ENCODE peak calls at places on chromosomes 2 and 18, in four cellular contexts. U, B, X and S are unnamed samples.

GRCh38 chr2:157476915-157477709 is 33.2 kb upstream of the CYTIP start:
- DNase-seq in U (no peak), B (no peak), X (no peak), S (no peak)

GRCh38 chr2:172909454-172909853 is 166.2 kb upstream of the MAP3K20 start:
- DNase-seq in U (no peak), B (no peak), X (no peak), S (no peak)

GRCh38 chr2:189047469-189047868 is 73.3 kb downstream of the COL3A1 start:
- DNase-seq in U (no peak), B (peak; percentile 24), X (no peak), S (no peak)

GRCh38 chr2:128086244-128086643 is 4.8 kb upstream of the UGGT1 start:
- DNase-seq in U (no peak), B (peak; percentile 49), X (no peak), S (no peak)

GRCh38 chr2:120605231-120605935 is 130.3 kb upstream of the GLI2 start:
- DNase-seq in U (no peak), B (no peak), X (no peak), S (no peak)

GRCh38 chr2:2636813-2637212 is 305.7 kb upstream of the MYT1L start:
- DNase-seq in U (no peak), B (no peak), X (no peak), S (peak; percentile 22)

GRCh38 chr2:227908266-227909054 is 37.0 kb downstream of the DAW1 start:
- DNase-seq in U (no peak), B (no peak), X (peak; percentile 20), S (no peak)

GRCh38 chr2:109594246-109594900 is 19.4 kb downstream of the SEPTIN10 start:
- DNase-seq in U (no peak), B (no peak), X (no peak), S (no peak)

GRCh38 chr2:231521443-231521842 is 8.8 kb downstream of the NMUR1 start:
- DNase-seq in U (no peak), B (no peak), X (no peak), S (no peak)

GRCh38 chr2:224871813-224872212 is 155.6 kb upstream of the CCDC195 start:
- DNase-seq in U (no peak), B (no peak), X (no peak), S (no peak)

GRCh38 chr2:51720826-51721225 is 688.9 kb upstream of the NRXN1 start:
- DNase-seq in U (no peak), B (no peak), X (no peak), S (no peak)

GRCh38 chr18:22683196-22683676 is 249.9 kb upstream of the RBBP8 start:
- DNase-seq in U (no peak), B (peak; percentile 58), X (peak; percentile 58), S (no peak)
- TF ChIP-seq JUN in U (no peak), B (no peak), X (no peak), S (no peak)

DNA sequence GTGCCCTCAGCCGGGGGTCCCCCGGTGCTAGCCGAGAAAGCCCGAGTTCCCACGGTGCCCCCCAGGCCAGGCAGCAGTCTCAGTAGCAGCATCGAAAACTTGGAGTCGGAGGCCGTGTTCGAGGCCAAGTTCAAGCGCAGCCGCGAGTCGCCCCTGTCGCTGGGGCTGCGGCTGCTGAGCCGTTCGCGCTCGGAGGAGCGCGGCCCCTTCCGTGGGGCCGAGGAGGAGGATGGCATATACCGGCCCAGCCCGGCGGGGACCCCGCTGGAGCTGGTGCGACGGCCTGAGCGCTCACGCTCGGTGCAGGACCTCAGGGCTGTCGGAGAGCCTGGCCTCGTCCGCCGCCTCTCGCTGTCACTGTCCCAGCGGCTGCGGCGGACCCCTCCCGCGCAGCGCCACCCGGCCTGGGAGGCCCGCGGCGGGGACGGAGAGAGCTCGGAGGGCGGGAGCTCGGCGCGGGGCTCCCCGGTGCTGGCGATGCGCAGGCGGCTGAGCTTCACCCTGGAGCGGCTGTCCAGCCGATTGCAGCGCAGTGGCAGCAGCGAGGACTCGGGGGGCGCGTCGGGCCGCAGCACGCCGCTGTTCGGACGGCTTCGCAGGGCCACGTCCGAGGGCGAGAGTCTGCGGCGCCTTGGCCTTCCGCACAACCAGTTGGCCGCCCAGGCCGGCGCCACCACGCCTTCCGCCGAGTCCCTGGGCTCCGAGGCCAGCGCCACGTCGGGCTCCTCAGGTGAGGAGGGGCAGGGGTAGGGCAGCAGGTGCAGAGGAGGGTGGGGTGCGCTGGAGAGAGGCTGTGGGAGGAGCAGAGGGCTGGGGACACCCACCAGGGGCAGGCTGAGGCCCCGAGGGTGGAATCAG is 14.1 kb upstream of the GMPPA start:
- DNase-seq in U (no peak), B (no peak), X (no peak), S (no peak)
- TF ChIP-seq EZH2 in U (no peak), B (peak; percentile 99), X (peak; percentile 96), S (peak; percentile 76)

GRCh38 chr2:119431155-119431975 is at the start of gene TMEM37:
- DNase-seq in U (peak; percentile 96), B (peak; percentile 79), X (peak; percentile 52), S (peak; percentile 50)
- TF ChIP-seq JUN in U (no peak), B (no peak), X (no peak), S (peak; percentile 13)

GRCh38 chr2:85753035-85753524 is 711 bp upstream of the ATOH8 start:
- DNase-seq in U (no peak), B (no peak), X (no peak), S (no peak)
- TF ChIP-seq EZH2 in U (no peak), B (no peak), X (no peak), S (peak; percentile 60)